ENCODE peak calls at places on chromosomes 11 and 22, in seven cellular contexts. V, C, A, T, K, Q and P are unnamed samples.

GRCh38 chr22:25451480-25452114 is 112.9 kb upstream of the GRK3 start:
- DNase-seq in A (no peak), K (no peak), V (no peak), T (no peak), Q (no peak), C (no peak), P (no peak)

GRCh38 chr22:48045369-48045768 is 1282.9 kb downstream of the TBC1D22A start:
- DNase-seq in C (no peak), V (no peak), Q (no peak), T (no peak), A (no peak), K (no peak), P (no peak)

GRCh38 chr11:95849087-95849825 is 59.0 kb downstream of the CEP57 start:
- DNase-seq in K (peak; percentile 9), V (no peak), T (peak; percentile 88), C (peak; percentile 59), Q (no peak), A (no peak), P (no peak)

GRCh38 chr22:36617694-36618522 is 85.6 kb downstream of the CACNG2 start:
- DNase-seq in C (no peak), A (no peak), K (no peak), Q (no peak), T (no peak), V (no peak), P (no peak)

GRCh38 chr11:62125881-62126280 is 2.1 kb downstream of the INCENP start:
- DNase-seq in T (no peak), A (no peak), V (no peak), Q (no peak), C (no peak), K (no peak), P (no peak)

GRCh38 chr11:94968334-94968958 is 4.9 kb downstream of the CWC15 start:
- DNase-seq in V (no peak), T (peak; percentile 45), C (peak; percentile 73), K (no peak), Q (no peak), A (no peak), P (no peak)

GRCh38 chr11:44223261-44223660 is 86.7 kb downstream of the ALX4 start:
- DNase-seq in C (peak; percentile 68), V (no peak), K (no peak), A (no peak), T (peak; percentile 25), Q (no peak), P (no peak)

GRCh38 chr11:1237851-1238250 is 15.0 kb downstream of the MUC5B start:
- DNase-seq in T (no peak), K (no peak), A (no peak), C (no peak), Q (no peak), V (no peak), P (no peak)

GRCh38 chr22:46802608-46803027 is 40.2 kb downstream of the TBC1D22A start:
- DNase-seq in Q (no peak), C (no peak), K (no peak), A (no peak), V (no peak), T (no peak), P (no peak)